ENCODE peak calls at places on chromosomes 6 and 20, in ten cellular contexts. V, I, J, H, X, B, N, W, U and Z are unnamed samples.

GRCh38 chr20:63067266-63067635 is 60.5 kb upstream of the BHLHE23 start:
- DNase-seq in V (no peak), I (no peak), J (no peak), H (no peak), X (no peak), B (no peak), N (no peak), W (no peak), U (no peak), Z (no peak)

GRCh38 chr6:118325220-118325860 is 222.8 kb upstream of the PLN start:
- DNase-seq in V (no peak), I (no peak), J (peak; percentile 24), H (no peak), X (no peak), B (peak; percentile 5), N (no peak), W (peak; percentile 53), U (peak; percentile 54), Z (no peak)

GRCh38 chr20:59564171-59564570 is 40.2 kb upstream of the PHACTR3 start:
- DNase-seq in V (no peak), I (no peak), J (no peak), H (no peak), X (no peak), B (no peak), N (no peak), W (no peak), U (no peak), Z (no peak)

GRCh38 chr20:32162367-32162766 is 45.2 kb downstream of the PLAGL2 start:
- DNase-seq in V (no peak), I (no peak), J (no peak), H (no peak), X (no peak), B (no peak), N (no peak), W (no peak), U (no peak), Z (no peak)

GRCh38 chr20:39109933-39110818 is 148.0 kb downstream of the DHX35 start:
- DNase-seq in V (no peak), I (no peak), J (no peak), H (peak; percentile 24), X (no peak), B (no peak), N (no peak), W (no peak), U (no peak), Z (no peak)

GRCh38 chr6:21749754-21750153 is 156.2 kb downstream of the SOX4 start:
- DNase-seq in V (no peak), I (no peak), J (no peak), H (peak; percentile 82), X (no peak), B (no peak), N (no peak), W (no peak), U (no peak), Z (no peak)

GRCh38 chr6:29813809-29814208 is 13.8 kb upstream of the HLA-G start:
- DNase-seq in V (peak; percentile 20), I (no peak), J (peak; percentile 41), H (no peak), X (peak; percentile 71), B (no peak), N (no peak), W (no peak), U (no peak), Z (no peak)

GRCh38 chr6:111686249-111686997 is 80.7 kb upstream of the TRAF3IP2 start:
- DNase-seq in V (no peak), I (no peak), J (no peak), H (peak; percentile 90), X (no peak), B (no peak), N (peak; percentile 48), W (peak; percentile 47), U (no peak), Z (no peak)

GRCh38 chr6:53916804-53917463 is 122.1 kb downstream of the LRRC1 start:
- DNase-seq in V (no peak), I (no peak), J (no peak), H (no peak), X (no peak), B (no peak), N (no peak), W (peak; percentile 42), U (no peak), Z (no peak)

GRCh38 chr6:9412951-9413559 is 977.7 kb upstream of the SLC35B3 start:
- DNase-seq in V (peak; percentile 25), I (peak; percentile 52), J (peak; percentile 28), H (peak; percentile 48), X (peak; percentile 34), B (peak; percentile 6), N (no peak), W (no peak), U (no peak), Z (no peak)

DNA sequence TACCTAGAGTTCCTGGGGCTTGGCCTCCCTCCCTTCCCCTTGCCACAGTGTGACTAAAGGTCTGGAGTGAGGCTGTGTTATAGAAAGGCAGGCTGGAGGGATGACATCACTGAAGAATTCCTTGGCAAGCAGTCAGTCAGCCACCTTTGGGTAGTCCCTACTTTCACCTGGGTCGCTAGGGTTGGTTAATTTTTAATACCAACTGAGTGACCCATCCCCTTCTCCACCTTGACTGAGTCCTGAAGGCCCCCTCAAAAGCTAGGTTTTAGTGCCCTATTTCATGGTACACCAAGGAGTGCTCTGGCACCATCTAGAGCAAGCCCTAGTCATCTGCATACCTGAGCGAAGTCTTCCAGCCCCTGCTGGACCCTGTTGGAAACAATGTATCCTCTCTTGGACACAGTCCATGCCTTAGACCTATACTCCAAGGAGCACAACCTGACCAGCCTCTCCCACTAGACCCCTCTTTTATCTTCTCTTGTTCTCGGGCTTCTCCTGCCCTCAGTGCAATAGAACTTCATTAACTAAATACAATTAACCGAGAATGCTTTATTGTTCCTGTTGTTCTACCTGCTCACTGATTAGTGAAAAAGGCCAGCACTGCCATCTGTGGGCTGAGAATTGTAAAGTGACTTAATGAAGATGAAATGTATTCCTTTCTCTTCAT is 44.6 kb downstream of the RIN2 start:
- DNase-seq in V (peak; percentile 76), I (no peak), J (no peak), H (peak; percentile 24), X (peak; percentile 47), B (no peak), N (no peak), W (no peak), U (no peak), Z (no peak)
- TF ChIP-seq CTCF in V (peak; percentile 44), I (no peak), J (no peak), H (peak; percentile 32), X (peak; percentile 75), B (no peak), N (peak; percentile 60), W (no peak), U (no peak), Z (peak; percentile 25)

DNA sequence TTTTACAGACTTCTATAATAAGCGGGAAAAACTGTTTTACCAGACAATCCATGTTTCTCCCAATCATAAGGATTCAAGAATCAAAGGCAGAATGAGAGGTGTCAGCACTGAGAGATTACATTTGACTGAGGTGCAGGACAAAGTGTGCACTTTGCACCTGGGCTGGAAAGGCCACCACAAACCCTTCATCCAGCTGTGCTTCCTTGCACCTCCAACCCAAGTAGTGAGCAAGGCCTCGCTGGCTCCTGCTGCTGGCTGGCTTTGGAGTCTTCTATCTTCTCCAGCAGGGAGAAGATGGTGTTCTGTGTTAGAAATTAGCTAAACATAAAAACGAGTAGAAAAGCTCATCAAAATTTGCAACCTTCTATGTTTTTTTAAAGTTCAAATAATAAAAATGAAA is 77.7 kb downstream of the CHD6 start:
- DNase-seq in V (no peak), I (no peak), J (no peak), H (no peak), X (no peak), B (no peak), N (no peak), W (no peak), U (no peak), Z (no peak)
- TF ChIP-seq CTCF in V (no peak), I (no peak), J (no peak), H (no peak), X (no peak), B (no peak), N (no peak), W (no peak), U (no peak), Z (no peak)

GRCh38 chr20:49045440-49046086 is 549 bp upstream of the CSE1L start:
- DNase-seq in V (no peak), I (no peak), J (peak; percentile 13), H (no peak), X (no peak), B (peak; percentile 9), N (no peak), W (no peak), U (peak; percentile 50), Z (peak; percentile 73)

GRCh38 chr20:49043000-49043399 is 3.1 kb upstream of the CSE1L start:
- DNase-seq in V (no peak), I (no peak), J (no peak), H (no peak), X (no peak), B (no peak), N (no peak), W (no peak), U (no peak), Z (no peak)

DNA sequence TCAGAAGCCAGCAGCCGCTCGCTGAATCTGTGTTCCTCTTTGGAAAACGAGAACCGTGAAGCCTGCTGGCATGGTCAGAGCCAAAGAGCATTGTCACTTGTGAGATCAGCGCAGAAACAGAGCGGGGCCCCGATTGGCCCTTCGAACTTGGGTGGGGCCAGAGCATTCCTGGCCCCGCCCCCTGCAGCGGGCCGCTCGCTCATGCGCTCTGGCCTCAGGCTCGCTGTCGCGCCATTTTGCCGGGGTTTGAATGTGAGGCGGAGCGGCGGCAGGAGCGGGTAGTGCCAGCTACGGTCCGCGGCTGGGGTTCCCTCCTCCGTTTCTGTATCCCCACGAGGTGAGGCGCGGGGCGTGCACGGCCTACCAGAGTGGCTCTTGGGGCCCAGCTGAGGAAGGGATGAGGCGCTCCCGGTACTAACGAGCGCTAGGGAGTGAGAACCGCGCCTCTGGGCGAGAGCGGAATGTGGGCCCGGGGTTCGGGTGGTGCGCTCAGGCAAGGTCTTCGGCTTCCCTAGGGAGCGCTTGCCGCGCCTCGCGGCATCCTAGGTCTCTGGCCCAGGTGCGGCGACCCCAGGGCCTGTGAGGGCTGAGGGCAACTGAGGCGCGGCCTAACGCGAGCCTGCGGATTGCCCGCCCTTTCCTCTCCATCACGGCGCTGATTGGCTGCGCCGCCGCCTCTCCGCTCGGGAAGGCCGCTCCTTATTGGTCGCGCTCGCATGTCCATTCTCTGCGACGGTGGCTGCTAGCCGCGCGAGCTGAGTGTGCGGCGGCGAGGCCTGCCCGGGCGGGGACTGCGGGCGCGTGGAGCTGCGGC is at the start of gene CSE1L:
- DNase-seq in V (peak; percentile 96), I (peak; percentile 97), J (peak; percentile 94), H (peak; percentile 98), X (peak; percentile 87), B (peak; percentile 97), N (peak; percentile 94), W (peak; percentile 96), U (peak; percentile 94), Z (peak; percentile 97)
- TF ChIP-seq CTCF in V (no peak), I (no peak), J (no peak), H (peak; percentile 9), X (no peak), B (no peak), N (peak; percentile 37), W (no peak), U (peak; percentile 26), Z (no peak)

DNA sequence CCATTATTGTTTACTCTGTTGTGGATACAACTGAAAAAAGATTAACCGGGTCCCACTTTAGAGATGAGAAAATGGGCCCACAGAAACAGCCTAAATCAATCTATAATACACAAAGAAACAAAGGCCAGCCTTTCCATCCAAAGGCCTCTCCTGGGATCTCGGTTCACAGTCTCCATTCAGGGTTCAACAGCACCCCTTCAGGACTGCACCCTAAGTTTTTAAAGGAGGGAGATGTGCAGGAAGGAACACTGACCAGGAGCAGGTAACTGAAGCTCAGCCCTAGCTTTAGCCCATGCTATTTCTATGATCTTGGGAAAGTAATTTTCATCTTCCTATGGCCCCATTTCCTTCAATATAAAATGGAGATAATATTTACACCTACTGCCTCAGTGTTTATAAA is 147.7 kb downstream of the BTBD9 start:
- DNase-seq in V (no peak), I (no peak), J (no peak), H (peak; percentile 18), X (no peak), B (no peak), N (no peak), W (no peak), U (no peak), Z (no peak)
- TF ChIP-seq CTCF in V (no peak), I (no peak), J (no peak), H (peak; percentile 22), X (no peak), B (no peak), N (no peak), W (no peak), U (no peak), Z (no peak)